ENCODE peak calls at places on chromosome 13, in nine cellular contexts. J, T, U, H, Y, O, M, K and F are unnamed samples.

GRCh38 chr13:67416047-67416925 is 186.2 kb upstream of the PCDH9 start:
- DNase-seq in J (peak; percentile 4), T (peak; percentile 84), U (peak; percentile 35), H (no peak), Y (no peak), O (no peak), M (peak; percentile 29), K (no peak), F (no peak)

GRCh38 chr13:53238241-53238640 is 209.6 kb downstream of the OLFM4 start:
- DNase-seq in J (no peak), T (no peak), U (no peak), H (no peak), Y (no peak), O (no peak), M (no peak), K (no peak), F (no peak)

GRCh38 chr13:94617389-94618000 is 15.8 kb downstream of the GPR180 start:
- DNase-seq in J (no peak), T (no peak), U (peak; percentile 37), H (no peak), Y (no peak), O (no peak), M (no peak), K (no peak), F (no peak)

GRCh38 chr13:75724742-75725504 is 88.8 kb downstream of the LMO7 start:
- DNase-seq in J (no peak), T (no peak), U (no peak), H (no peak), Y (no peak), O (no peak), M (no peak), K (no peak), F (no peak)

GRCh38 chr13:95676100-95676774 is 702 bp upstream of the DNAJC3 start:
- DNase-seq in J (no peak), T (no peak), U (peak; percentile 55), H (no peak), Y (no peak), O (peak; percentile 22), M (peak; percentile 37), K (peak; percentile 81), F (no peak)

GRCh38 chr13:104567114-104567513 is 1500.9 kb upstream of the SLC10A2 start:
- DNase-seq in J (no peak), T (no peak), U (no peak), H (no peak), Y (no peak), O (no peak), M (no peak), K (no peak), F (no peak)

GRCh38 chr13:57036290-57036689 is 104.4 kb upstream of the PRR20A start:
- DNase-seq in J (no peak), T (no peak), U (no peak), H (no peak), Y (no peak), O (no peak), M (no peak), K (no peak), F (no peak)

GRCh38 chr13:66139701-66140100 is 1090.4 kb downstream of the PCDH9 start:
- DNase-seq in J (no peak), T (no peak), U (no peak), H (no peak), Y (no peak), O (no peak), M (no peak), K (no peak), F (no peak)

GRCh38 chr13:77022341-77022740 is 4.6 kb downstream of the FBXL3 start:
- DNase-seq in J (no peak), T (no peak), U (no peak), H (no peak), Y (no peak), O (no peak), M (no peak), K (no peak), F (no peak)

GRCh38 chr13:90105276-90105675 is 1242.2 kb upstream of the MIR17HG start:
- DNase-seq in J (no peak), T (no peak), U (no peak), H (no peak), Y (no peak), O (no peak), M (no peak), K (no peak), F (no peak)

DNA sequence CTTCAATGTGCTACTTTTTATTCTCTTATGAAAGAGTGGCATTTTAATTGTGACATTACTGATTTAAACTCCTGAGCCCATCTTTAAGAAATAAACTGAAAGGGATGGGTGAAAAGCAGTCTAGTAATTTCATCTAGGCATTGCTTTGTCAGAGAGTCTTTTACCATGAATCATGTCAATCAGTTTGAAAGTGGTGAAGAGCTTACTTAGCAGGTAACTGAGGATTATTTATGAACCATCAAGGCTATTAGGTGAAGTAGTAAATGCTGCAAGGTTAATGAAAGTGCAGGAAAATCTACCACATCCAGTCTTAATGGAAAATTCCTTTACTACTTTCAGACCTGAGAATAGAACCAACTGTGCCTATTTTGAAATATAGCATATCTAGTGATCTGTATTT is 369.0 kb downstream of the SLITRK6 start:
- DNase-seq in J (no peak), T (no peak), U (no peak), H (no peak), Y (no peak), O (no peak), M (no peak), K (no peak), F (no peak)
- TF ChIP-seq POLR2AphosphoS5 in J (no peak), T (no peak), U (no peak), H (no peak), Y (no peak), O (no peak), M (no peak), K (no peak), F (no peak)

GRCh38 chr13:108851660-108852059 is 222.2 kb downstream of the MYO16 start:
- DNase-seq in J (no peak), T (no peak), U (no peak), H (no peak), Y (no peak), O (no peak), M (no peak), K (no peak), F (no peak)
- TF ChIP-seq POLR2AphosphoS5 in J (no peak), T (no peak), U (no peak), H (no peak), Y (no peak), O (no peak), M (no peak), K (no peak), F (no peak)

DNA sequence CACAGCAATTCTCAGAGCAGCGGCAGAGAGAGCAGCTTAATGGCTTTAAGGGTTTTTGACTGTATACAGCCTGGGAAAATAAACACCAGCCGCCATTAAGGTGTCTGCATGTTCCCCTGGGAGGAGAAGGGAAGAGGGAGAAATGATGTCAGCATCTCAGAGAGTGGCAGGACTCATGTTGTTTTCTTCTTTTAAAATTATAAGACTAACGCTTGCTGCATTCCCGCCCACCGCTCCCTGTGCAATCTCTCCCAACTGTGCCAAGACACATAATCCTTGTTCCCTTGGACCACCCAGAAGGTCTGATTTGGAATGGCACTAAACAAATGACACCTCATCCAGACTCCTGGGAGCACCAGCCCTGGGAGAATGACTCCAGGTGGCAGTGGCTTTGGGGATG is 27.7 kb upstream of the FAM216B start:
- DNase-seq in J (no peak), T (no peak), U (no peak), H (no peak), Y (no peak), O (no peak), M (no peak), K (no peak), F (no peak)
- TF ChIP-seq POLR2AphosphoS5 in J (no peak), T (no peak), U (no peak), H (no peak), Y (no peak), O (no peak), M (no peak), K (no peak), F (no peak)

GRCh38 chr13:74162782-74163181 is 28.6 kb upstream of the KLF12 start:
- DNase-seq in J (no peak), T (no peak), U (no peak), H (no peak), Y (no peak), O (no peak), M (no peak), K (no peak), F (no peak)

GRCh38 chr13:74162135-74162534 is 27.9 kb upstream of the KLF12 start:
- DNase-seq in J (no peak), T (no peak), U (no peak), H (no peak), Y (no peak), O (no peak), M (no peak), K (no peak), F (no peak)

GRCh38 chr13:74153316-74153715 is 19.1 kb upstream of the KLF12 start:
- DNase-seq in J (no peak), T (no peak), U (no peak), H (no peak), Y (no peak), O (no peak), M (no peak), K (no peak), F (no peak)

GRCh38 chr13:74158606-74159352 is 24.6 kb upstream of the KLF12 start:
- DNase-seq in J (no peak), T (no peak), U (no peak), H (no peak), Y (no peak), O (no peak), M (no peak), K (no peak), F (no peak)

DNA sequence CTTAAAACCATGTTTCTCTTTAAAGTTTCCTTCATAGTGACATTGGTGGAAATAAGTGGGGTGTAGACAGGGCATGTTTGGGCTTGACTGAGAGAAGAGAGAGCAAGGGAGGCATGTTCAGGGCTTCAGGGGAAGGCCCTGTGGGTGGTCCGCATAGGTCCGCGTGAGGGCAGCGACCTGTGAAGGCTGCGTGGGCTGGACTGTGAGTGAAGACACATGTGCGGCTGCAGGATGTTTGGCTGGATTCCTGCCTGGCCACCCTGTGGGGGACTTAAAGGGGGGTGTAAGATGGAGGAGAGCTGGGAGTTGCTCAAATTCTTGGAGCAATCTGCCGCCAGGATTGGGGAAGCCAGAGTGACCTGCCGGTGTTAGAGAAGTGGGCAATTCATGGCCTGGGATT is 23.8 kb upstream of the KLF12 start:
- DNase-seq in J (no peak), T (no peak), U (no peak), H (no peak), Y (no peak), O (no peak), M (no peak), K (no peak), F (no peak)
- TF ChIP-seq POLR2AphosphoS5 in J (no peak), T (no peak), U (no peak), H (no peak), Y (no peak), O (no peak), M (no peak), K (no peak), F (no peak)